ENCODE peak calls at places on chromosomes 2 and 18, in six cellular contexts. H is cardiac fibroblast, V is neuronal stem cell, O is NCI-H345, M is Caki2, C is GM19239. G is an unnamed sample.

GRCh38 chr2:225400060-225400511 is 576 bp downstream of the NYAP2 start:
- DNase-seq in H (peak; percentile 43), V (peak; percentile 74), O (peak; percentile 86), M (peak; percentile 26), C (no peak), G (peak; percentile 65)

GRCh38 chr2:128640847-128641360 is 322.2 kb upstream of the HS6ST1 start:
- DNase-seq in H (no peak), V (no peak), O (no peak), M (no peak), C (no peak), G (no peak)

GRCh38 chr2:136060401-136060940 is 57.5 kb downstream of the CXCR4 start:
- DNase-seq in H (no peak), V (no peak), O (no peak), M (no peak), C (no peak), G (no peak)

GRCh38 chr2:206296128-206296527 is 21.7 kb downstream of the ZDBF2 start:
- DNase-seq in H (peak; percentile 23), V (no peak), O (no peak), M (no peak), C (no peak), G (peak; percentile 17)

GRCh38 chr2:14756981-14757657 is 124.6 kb downstream of the LRATD1 start:
- DNase-seq in H (peak; percentile 0), V (no peak), O (no peak), M (peak; percentile 52), C (no peak), G (peak; percentile 77)

GRCh38 chr2:230203110-230203676 is 16.6 kb downstream of the SP110 start:
- DNase-seq in H (no peak), V (no peak), O (no peak), M (no peak), C (peak; percentile 44), G (no peak)

GRCh38 chr2:219441451-219442205 is 7.0 kb downstream of the SPEG start:
- DNase-seq in H (peak; percentile 69), V (no peak), O (peak; percentile 58), M (peak; percentile 16), C (no peak), G (peak; percentile 87)

GRCh38 chr18:10851824-10852225 is 297.5 kb downstream of the PIEZO2 start:
- DNase-seq in H (peak; percentile 86), V (peak; percentile 35), O (peak; percentile 60), M (peak; percentile 45), C (peak; percentile 25), G (peak; percentile 67)

GRCh38 chr2:4272261-4272858 is 569.0 kb downstream of the DCDC2C start:
- DNase-seq in H (no peak), V (no peak), O (peak; percentile 99), M (no peak), C (no peak), G (no peak)

GRCh38 chr2:21837561-21837960 is 713.8 kb downstream of the TDRD15 start:
- DNase-seq in H (no peak), V (no peak), O (no peak), M (no peak), C (no peak), G (no peak)

GRCh38 chr2:43838560-43839267 is at the start of the genes ABCG5 and ABCG8:
- DNase-seq in H (no peak), V (no peak), O (no peak), M (no peak), C (no peak), G (no peak)

GRCh38 chr2:222733846-222734689 is 62.6 kb downstream of the MOGAT1 start:
- DNase-seq in H (peak; percentile 81), V (no peak), O (no peak), M (no peak), C (no peak), G (no peak)

GRCh38 chr18:33757037-33757436 is 179.0 kb downstream of the ASXL3 start:
- DNase-seq in H (no peak), V (no peak), O (no peak), M (no peak), C (no peak), G (no peak)

GRCh38 chr2:205730701-205731271 is 48.5 kb downstream of the NRP2 start:
- DNase-seq in H (peak; percentile 58), V (no peak), O (no peak), M (no peak), C (no peak), G (peak; percentile 79)